ENCODE peak calls at places on chromosomes 2 and 18, in eight cellular contexts. One of them, this sample, is unnamed.

GRCh38 chr2:193562031-193562430 is 1367.3 kb upstream of the TMEFF2 start:
- DNase-seq in AG09309: no peak
- DNase-seq in CD4-positive, alpha-beta T cell: no peak
- DNase-seq in progenitor cell of endocrine pancreas: no peak
- DNase-seq in lower lobe of right lung: no peak
- DNase-seq in AG04450: no peak
- DNase-seq in astrocyte of the spinal cord: no peak
- DNase-seq in endothelial cell: no peak
- DNase-seq in this sample: no peak

GRCh38 chr2:23488584-23488983 is 103.6 kb downstream of the KLHL29 start:
- DNase-seq in AG09309: no peak
- DNase-seq in CD4-positive, alpha-beta T cell: no peak
- DNase-seq in progenitor cell of endocrine pancreas: no peak
- DNase-seq in lower lobe of right lung: no peak
- DNase-seq in AG04450: no peak
- DNase-seq in astrocyte of the spinal cord: no peak
- DNase-seq in endothelial cell: no peak
- DNase-seq in this sample: no peak

GRCh38 chr2:44487052-44487451 is 125.3 kb downstream of the CAMKMT start:
- DNase-seq in AG09309: no peak
- DNase-seq in CD4-positive, alpha-beta T cell: no peak
- DNase-seq in progenitor cell of endocrine pancreas: no peak
- DNase-seq in lower lobe of right lung: no peak
- DNase-seq in AG04450: no peak
- DNase-seq in astrocyte of the spinal cord: no peak
- DNase-seq in endothelial cell: no peak
- DNase-seq in this sample: no peak

GRCh38 chr2:223100061-223100511 is 48.1 kb downstream of the KCNE4 start:
- DNase-seq in AG09309: peak
- DNase-seq in CD4-positive, alpha-beta T cell: no peak
- DNase-seq in progenitor cell of endocrine pancreas: no peak
- DNase-seq in lower lobe of right lung: peak
- DNase-seq in AG04450: no peak
- DNase-seq in astrocyte of the spinal cord: peak
- DNase-seq in endothelial cell: no peak
- DNase-seq in this sample: no peak

GRCh38 chr2:33236457-33236856 is 240.0 kb upstream of the RASGRP3 start:
- DNase-seq in AG09309: peak
- DNase-seq in CD4-positive, alpha-beta T cell: no peak
- DNase-seq in progenitor cell of endocrine pancreas: no peak
- DNase-seq in lower lobe of right lung: no peak
- DNase-seq in AG04450: no peak
- DNase-seq in astrocyte of the spinal cord: peak
- DNase-seq in endothelial cell: no peak
- DNase-seq in this sample: no peak

GRCh38 chr2:46029332-46029811 is 267.8 kb upstream of the EPAS1 start:
- DNase-seq in AG09309: no peak
- DNase-seq in CD4-positive, alpha-beta T cell: no peak
- DNase-seq in progenitor cell of endocrine pancreas: no peak
- DNase-seq in lower lobe of right lung: no peak
- DNase-seq in AG04450: peak
- DNase-seq in astrocyte of the spinal cord: peak
- DNase-seq in endothelial cell: peak
- DNase-seq in this sample: no peak

GRCh38 chr2:165357758-165358157 is 111.7 kb upstream of the CSRNP3 start:
- DNase-seq in AG09309: peak
- DNase-seq in CD4-positive, alpha-beta T cell: no peak
- DNase-seq in progenitor cell of endocrine pancreas: no peak
- DNase-seq in lower lobe of right lung: no peak
- DNase-seq in AG04450: peak
- DNase-seq in astrocyte of the spinal cord: peak
- DNase-seq in endothelial cell: no peak
- DNase-seq in this sample: no peak

GRCh38 chr2:159897720-159898119 is 99.7 kb upstream of the CD302 start:
- DNase-seq in AG09309: no peak
- DNase-seq in CD4-positive, alpha-beta T cell: no peak
- DNase-seq in progenitor cell of endocrine pancreas: no peak
- DNase-seq in lower lobe of right lung: no peak
- DNase-seq in AG04450: no peak
- DNase-seq in astrocyte of the spinal cord: no peak
- DNase-seq in endothelial cell: no peak
- DNase-seq in this sample: no peak

GRCh38 chr2:232925769-232926163 is 55.7 kb downstream of the SNORC start:
- DNase-seq in AG09309: no peak
- DNase-seq in CD4-positive, alpha-beta T cell: no peak
- DNase-seq in progenitor cell of endocrine pancreas: no peak
- DNase-seq in lower lobe of right lung: no peak
- DNase-seq in AG04450: no peak
- DNase-seq in astrocyte of the spinal cord: no peak
- DNase-seq in endothelial cell: no peak
- DNase-seq in this sample: no peak

GRCh38 chr2:132916219-132916618 is 246.2 kb upstream of the LYPD1 start:
- DNase-seq in AG09309: no peak
- DNase-seq in CD4-positive, alpha-beta T cell: no peak
- DNase-seq in progenitor cell of endocrine pancreas: no peak
- DNase-seq in lower lobe of right lung: no peak
- DNase-seq in AG04450: no peak
- DNase-seq in astrocyte of the spinal cord: no peak
- DNase-seq in endothelial cell: no peak
- DNase-seq in this sample: no peak

GRCh38 chr2:241390301-241391206 is 34.5 kb downstream of the FARP2 start:
- DNase-seq in AG09309: no peak
- DNase-seq in CD4-positive, alpha-beta T cell: no peak
- DNase-seq in progenitor cell of endocrine pancreas: no peak
- DNase-seq in lower lobe of right lung: no peak
- DNase-seq in AG04450: no peak
- DNase-seq in astrocyte of the spinal cord: no peak
- DNase-seq in endothelial cell: no peak
- DNase-seq in this sample: no peak

GRCh38 chr2:145110668-145111067 is 590.7 kb upstream of the ZEB2 start:
- DNase-seq in AG09309: no peak
- DNase-seq in CD4-positive, alpha-beta T cell: no peak
- DNase-seq in progenitor cell of endocrine pancreas: no peak
- DNase-seq in lower lobe of right lung: no peak
- DNase-seq in AG04450: no peak
- DNase-seq in astrocyte of the spinal cord: peak
- DNase-seq in endothelial cell: no peak
- DNase-seq in this sample: no peak

GRCh38 chr18:36401462-36401861 is 103.9 kb downstream of the FHOD3 start:
- DNase-seq in AG09309: no peak
- DNase-seq in CD4-positive, alpha-beta T cell: no peak
- DNase-seq in progenitor cell of endocrine pancreas: no peak
- DNase-seq in lower lobe of right lung: no peak
- DNase-seq in AG04450: no peak
- DNase-seq in astrocyte of the spinal cord: no peak
- DNase-seq in endothelial cell: no peak
- DNase-seq in this sample: no peak

GRCh38 chr2:54161660-54162059 is 46.2 kb downstream of the ACYP2 start:
- DNase-seq in AG09309: no peak
- DNase-seq in CD4-positive, alpha-beta T cell: no peak
- DNase-seq in progenitor cell of endocrine pancreas: no peak
- DNase-seq in lower lobe of right lung: no peak
- DNase-seq in AG04450: no peak
- DNase-seq in astrocyte of the spinal cord: peak
- DNase-seq in endothelial cell: no peak
- DNase-seq in this sample: no peak

GRCh38 chr2:173749315-173749714 is 215.9 kb downstream of the SP3 start:
- DNase-seq in AG09309: peak
- DNase-seq in CD4-positive, alpha-beta T cell: no peak
- DNase-seq in progenitor cell of endocrine pancreas: no peak
- DNase-seq in lower lobe of right lung: no peak
- DNase-seq in AG04450: no peak
- DNase-seq in astrocyte of the spinal cord: peak
- DNase-seq in endothelial cell: no peak
- DNase-seq in this sample: no peak

GRCh38 chr2:219060821-219061791 is at the start of gene IHH:
- DNase-seq in AG09309: no peak
- DNase-seq in CD4-positive, alpha-beta T cell: no peak
- DNase-seq in progenitor cell of endocrine pancreas: peak
- DNase-seq in lower lobe of right lung: peak
- DNase-seq in AG04450: no peak
- DNase-seq in astrocyte of the spinal cord: no peak
- DNase-seq in endothelial cell: peak
- DNase-seq in this sample: peak

GRCh38 chr2:228227466-228227865 is 46.0 kb upstream of the SPHKAP start:
- DNase-seq in AG09309: no peak
- DNase-seq in CD4-positive, alpha-beta T cell: no peak
- DNase-seq in progenitor cell of endocrine pancreas: no peak
- DNase-seq in lower lobe of right lung: no peak
- DNase-seq in AG04450: no peak
- DNase-seq in astrocyte of the spinal cord: no peak
- DNase-seq in endothelial cell: no peak
- DNase-seq in this sample: no peak

GRCh38 chr2:174176898-174177297 is 71.4 kb downstream of the OLA1 start:
- DNase-seq in AG09309: no peak
- DNase-seq in CD4-positive, alpha-beta T cell: no peak
- DNase-seq in progenitor cell of endocrine pancreas: no peak
- DNase-seq in lower lobe of right lung: no peak
- DNase-seq in AG04450: no peak
- DNase-seq in astrocyte of the spinal cord: peak
- DNase-seq in endothelial cell: no peak
- DNase-seq in this sample: no peak

GRCh38 chr2:42962521-42962953 is 170.2 kb upstream of the HAAO start:
- DNase-seq in AG09309: no peak
- DNase-seq in CD4-positive, alpha-beta T cell: no peak
- DNase-seq in progenitor cell of endocrine pancreas: no peak
- DNase-seq in lower lobe of right lung: no peak
- DNase-seq in AG04450: no peak
- DNase-seq in astrocyte of the spinal cord: no peak
- DNase-seq in endothelial cell: no peak
- DNase-seq in this sample: no peak

GRCh38 chr18:9848170-9848854 is 37.5 kb upstream of the TXNDC2 start:
- DNase-seq in AG09309: no peak
- DNase-seq in CD4-positive, alpha-beta T cell: no peak
- DNase-seq in progenitor cell of endocrine pancreas: no peak
- DNase-seq in lower lobe of right lung: no peak
- DNase-seq in AG04450: no peak
- DNase-seq in astrocyte of the spinal cord: no peak
- DNase-seq in endothelial cell: no peak
- DNase-seq in this sample: no peak

GRCh38 chr18:9852266-9853081 is 33.3 kb upstream of the TXNDC2 start:
- DNase-seq in AG09309: no peak
- DNase-seq in CD4-positive, alpha-beta T cell: no peak
- DNase-seq in progenitor cell of endocrine pancreas: no peak
- DNase-seq in lower lobe of right lung: no peak
- DNase-seq in AG04450: no peak
- DNase-seq in astrocyte of the spinal cord: no peak
- DNase-seq in endothelial cell: no peak
- DNase-seq in this sample: no peak

GRCh38 chr18:9851511-9851910 is 34.3 kb upstream of the TXNDC2 start:
- DNase-seq in AG09309: no peak
- DNase-seq in CD4-positive, alpha-beta T cell: no peak
- DNase-seq in progenitor cell of endocrine pancreas: no peak
- DNase-seq in lower lobe of right lung: peak
- DNase-seq in AG04450: no peak
- DNase-seq in astrocyte of the spinal cord: no peak
- DNase-seq in endothelial cell: no peak
- DNase-seq in this sample: no peak

GRCh38 chr18:9849407-9849961 is 36.3 kb upstream of the TXNDC2 start:
- DNase-seq in AG09309: no peak
- DNase-seq in CD4-positive, alpha-beta T cell: no peak
- DNase-seq in progenitor cell of endocrine pancreas: no peak
- DNase-seq in lower lobe of right lung: peak
- DNase-seq in AG04450: no peak
- DNase-seq in astrocyte of the spinal cord: no peak
- DNase-seq in endothelial cell: peak
- DNase-seq in this sample: no peak

GRCh38 chr18:9850297-9850696 is 35.5 kb upstream of the TXNDC2 start:
- DNase-seq in AG09309: no peak
- DNase-seq in CD4-positive, alpha-beta T cell: no peak
- DNase-seq in progenitor cell of endocrine pancreas: no peak
- DNase-seq in lower lobe of right lung: no peak
- DNase-seq in AG04450: no peak
- DNase-seq in astrocyte of the spinal cord: no peak
- DNase-seq in endothelial cell: no peak
- DNase-seq in this sample: no peak
- TF ChIP-seq CTCF in AG09309: no peak
- TF ChIP-seq CTCF in CD4-positive, alpha-beta T cell: no peak
- TF ChIP-seq CTCF in progenitor cell of endocrine pancreas: no peak
- TF ChIP-seq CTCF in lower lobe of right lung: no peak
- TF ChIP-seq CTCF in AG04450: no peak
- TF ChIP-seq CTCF in astrocyte of the spinal cord: no peak
- TF ChIP-seq CTCF in endothelial cell: no peak
- TF ChIP-seq CTCF in this sample: no peak

GRCh38 chr2:109333414-109334194 is 204.6 kb downstream of the SH3RF3 start:
- DNase-seq in AG09309: no peak
- DNase-seq in CD4-positive, alpha-beta T cell: no peak
- DNase-seq in progenitor cell of endocrine pancreas: no peak
- DNase-seq in lower lobe of right lung: no peak
- DNase-seq in AG04450: no peak
- DNase-seq in astrocyte of the spinal cord: peak
- DNase-seq in endothelial cell: peak
- DNase-seq in this sample: no peak
- TF ChIP-seq CTCF in AG09309: peak
- TF ChIP-seq CTCF in CD4-positive, alpha-beta T cell: no peak
- TF ChIP-seq CTCF in progenitor cell of endocrine pancreas: peak
- TF ChIP-seq CTCF in lower lobe of right lung: peak
- TF ChIP-seq CTCF in AG04450: peak
- TF ChIP-seq CTCF in astrocyte of the spinal cord: peak
- TF ChIP-seq CTCF in endothelial cell: peak
- TF ChIP-seq CTCF in this sample: no peak

GRCh38 chr2:239267411-239267941 is 133.3 kb downstream of the HDAC4 start:
- DNase-seq in AG09309: peak
- DNase-seq in CD4-positive, alpha-beta T cell: peak
- DNase-seq in progenitor cell of endocrine pancreas: no peak
- DNase-seq in lower lobe of right lung: peak
- DNase-seq in AG04450: no peak
- DNase-seq in astrocyte of the spinal cord: peak
- DNase-seq in endothelial cell: no peak
- DNase-seq in this sample: peak
- TF ChIP-seq CTCF in AG09309: peak
- TF ChIP-seq CTCF in CD4-positive, alpha-beta T cell: peak
- TF ChIP-seq CTCF in progenitor cell of endocrine pancreas: no peak
- TF ChIP-seq CTCF in lower lobe of right lung: peak
- TF ChIP-seq CTCF in AG04450: peak
- TF ChIP-seq CTCF in astrocyte of the spinal cord: peak
- TF ChIP-seq CTCF in endothelial cell: no peak
- TF ChIP-seq CTCF in this sample: no peak

GRCh38 chr2:238843476-238843875 is 4.4 kb upstream of the TWIST2 start:
- DNase-seq in AG09309: no peak
- DNase-seq in CD4-positive, alpha-beta T cell: no peak
- DNase-seq in progenitor cell of endocrine pancreas: no peak
- DNase-seq in lower lobe of right lung: no peak
- DNase-seq in AG04450: no peak
- DNase-seq in astrocyte of the spinal cord: no peak
- DNase-seq in endothelial cell: no peak
- DNase-seq in this sample: no peak

GRCh38 chr2:238839428-238839827 is 8.5 kb upstream of the TWIST2 start:
- DNase-seq in AG09309: no peak
- DNase-seq in CD4-positive, alpha-beta T cell: no peak
- DNase-seq in progenitor cell of endocrine pancreas: no peak
- DNase-seq in lower lobe of right lung: no peak
- DNase-seq in AG04450: no peak
- DNase-seq in astrocyte of the spinal cord: no peak
- DNase-seq in endothelial cell: no peak
- DNase-seq in this sample: no peak

GRCh38 chr2:238838786-238839327 is 9.0 kb upstream of the TWIST2 start:
- DNase-seq in AG09309: no peak
- DNase-seq in CD4-positive, alpha-beta T cell: no peak
- DNase-seq in progenitor cell of endocrine pancreas: no peak
- DNase-seq in lower lobe of right lung: no peak
- DNase-seq in AG04450: no peak
- DNase-seq in astrocyte of the spinal cord: no peak
- DNase-seq in endothelial cell: no peak
- DNase-seq in this sample: no peak

GRCh38 chr2:238845583-238846480 is 2.1 kb upstream of the TWIST2 start:
- DNase-seq in AG09309: no peak
- DNase-seq in CD4-positive, alpha-beta T cell: no peak
- DNase-seq in progenitor cell of endocrine pancreas: no peak
- DNase-seq in lower lobe of right lung: no peak
- DNase-seq in AG04450: no peak
- DNase-seq in astrocyte of the spinal cord: no peak
- DNase-seq in endothelial cell: no peak
- DNase-seq in this sample: no peak

GRCh38 chr2:238841542-238842181 is 6.2 kb upstream of the TWIST2 start:
- DNase-seq in AG09309: no peak
- DNase-seq in CD4-positive, alpha-beta T cell: no peak
- DNase-seq in progenitor cell of endocrine pancreas: no peak
- DNase-seq in lower lobe of right lung: no peak
- DNase-seq in AG04450: no peak
- DNase-seq in astrocyte of the spinal cord: no peak
- DNase-seq in endothelial cell: no peak
- DNase-seq in this sample: no peak
- TF ChIP-seq CTCF in AG09309: no peak
- TF ChIP-seq CTCF in CD4-positive, alpha-beta T cell: no peak
- TF ChIP-seq CTCF in progenitor cell of endocrine pancreas: no peak
- TF ChIP-seq CTCF in lower lobe of right lung: no peak
- TF ChIP-seq CTCF in AG04450: no peak
- TF ChIP-seq CTCF in astrocyte of the spinal cord: no peak
- TF ChIP-seq CTCF in endothelial cell: no peak
- TF ChIP-seq CTCF in this sample: no peak